ENCODE peak calls at places on chromosomes 13 and 19, in nine cellular contexts. R, B, A, L, O, E, W, Z and C are unnamed samples.

GRCh38 chr13:53151692-53152421 is 123.2 kb downstream of the OLFM4 start:
- DNase-seq in R (peak; percentile 68), B (peak; percentile 34), A (peak; percentile 86), L (no peak), O (no peak), E (no peak), W (no peak), Z (peak; percentile 82), C (peak; percentile 62)

GRCh38 chr13:110957181-110957884 is 42.5 kb upstream of the ANKRD10 start:
- DNase-seq in R (peak; percentile 67), B (peak; percentile 16), A (peak; percentile 71), L (no peak), O (no peak), E (no peak), W (no peak), Z (no peak), C (no peak)

GRCh38 chr13:99693351-99693750 is 192.1 kb downstream of the TM9SF2 start:
- DNase-seq in R (no peak), B (no peak), A (no peak), L (no peak), O (no peak), E (no peak), W (no peak), Z (no peak), C (no peak)

GRCh38 chr13:67106502-67107057 is 123.6 kb downstream of the PCDH9 start:
- DNase-seq in R (no peak), B (no peak), A (no peak), L (no peak), O (no peak), E (no peak), W (peak; percentile 28), Z (no peak), C (no peak)

GRCh38 chr13:86426437-86426836 is 627.2 kb upstream of the SLITRK6 start:
- DNase-seq in R (no peak), B (no peak), A (no peak), L (no peak), O (no peak), E (no peak), W (no peak), Z (no peak), C (no peak)

GRCh38 chr19:12745166-12745897 is 6.3 kb upstream of the BEST2 start:
- DNase-seq in R (peak; percentile 35), B (no peak), A (no peak), L (no peak), O (no peak), E (no peak), W (no peak), Z (no peak), C (no peak)

GRCh38 chr19:35153701-35154534 is 617 bp upstream of the FXYD5 start:
- DNase-seq in R (peak; percentile 42), B (no peak), A (peak; percentile 88), L (peak; percentile 76), O (no peak), E (no peak), W (peak; percentile 68), Z (no peak), C (no peak)

GRCh38 chr13:106187092-106187491 is 348.4 kb downstream of the EFNB2 start:
- DNase-seq in R (no peak), B (no peak), A (no peak), L (no peak), O (no peak), E (no peak), W (no peak), Z (no peak), C (no peak)

GRCh38 chr13:84080748-84081530 is 198.7 kb upstream of the SLITRK1 start:
- DNase-seq in R (no peak), B (no peak), A (no peak), L (no peak), O (no peak), E (no peak), W (no peak), Z (no peak), C (no peak)

GRCh38 chr19:8702350-8702749 is 3.8 kb upstream of the ACTL9 start:
- DNase-seq in R (no peak), B (no peak), A (no peak), L (peak; percentile 42), O (no peak), E (no peak), W (no peak), Z (no peak), C (no peak)

GRCh38 chr19:30873691-30874090 is 475.5 kb downstream of the TSHZ3 start:
- DNase-seq in R (no peak), B (no peak), A (peak; percentile 29), L (no peak), O (no peak), E (no peak), W (no peak), Z (no peak), C (no peak)

GRCh38 chr19:16405797-16406196 is 66.0 kb downstream of the EPS15L1 start:
- DNase-seq in R (no peak), B (no peak), A (no peak), L (no peak), O (no peak), E (no peak), W (no peak), Z (no peak), C (no peak)

GRCh38 chr19:54660967-54661366 is 1.8 kb upstream of the LILRB4 start:
- DNase-seq in R (peak; percentile 9), B (no peak), A (no peak), L (no peak), O (no peak), E (no peak), W (no peak), Z (no peak), C (no peak)

GRCh38 chr19:41570639-41571112 is 5.3 kb upstream of the CEACAM21 start:
- DNase-seq in R (peak; percentile 84), B (peak; percentile 57), A (peak; percentile 94), L (peak; percentile 83), O (peak; percentile 83), E (peak; percentile 66), W (peak; percentile 83), Z (peak; percentile 85), C (peak; percentile 76)

GRCh38 chr13:109336730-109337129 is 449.7 kb downstream of the IRS2 start:
- DNase-seq in R (peak; percentile 94), B (peak; percentile 85), A (no peak), L (no peak), O (no peak), E (no peak), W (no peak), Z (no peak), C (no peak)

GRCh38 chr19:30864460-30865215 is 484.6 kb downstream of the TSHZ3 start:
- DNase-seq in R (no peak), B (no peak), A (peak; percentile 10), L (no peak), O (no peak), E (no peak), W (no peak), Z (no peak), C (no peak)

GRCh38 chr13:49441846-49442245 is 2.0 kb downstream of the CAB39L start:
- DNase-seq in R (no peak), B (peak; percentile 85), A (no peak), L (no peak), O (no peak), E (no peak), W (no peak), Z (no peak), C (no peak)

GRCh38 chr13:58081301-58081820 is 449.8 kb downstream of the PCDH17 start:
- DNase-seq in R (no peak), B (no peak), A (no peak), L (no peak), O (no peak), E (no peak), W (no peak), Z (no peak), C (no peak)

GRCh38 chr19:10567696-10568443 is 909 bp downstream of the CDKN2D start:
- DNase-seq in R (no peak), B (no peak), A (no peak), L (peak; percentile 19), O (no peak), E (no peak), W (no peak), Z (no peak), C (no peak)

GRCh38 chr19:28307963-28308362 is 905.0 kb downstream of the UQCRFS1 start:
- DNase-seq in R (no peak), B (no peak), A (no peak), L (no peak), O (no peak), E (no peak), W (no peak), Z (no peak), C (no peak)
- H3K4me1 ChIP-seq in R (no peaks in the 10 kb centered on the region), B (no peaks in the 10 kb centered on the region), A (no peaks in the 10 kb centered on the region), L (no peaks in the 10 kb centered on the region), O (no peaks in the 10 kb centered on the region), E (no peaks in the 10 kb centered on the region), W (no peaks in the 10 kb centered on the region), Z (no peaks in the 10 kb centered on the region), C (no peaks in the 10 kb centered on the region)

GRCh38 chr13:85379991-85380390 is 419.2 kb downstream of the SLITRK6 start:
- DNase-seq in R (no peak), B (no peak), A (no peak), L (no peak), O (no peak), E (no peak), W (no peak), Z (no peak), C (no peak)

GRCh38 chr13:85381082-85381481 is 418.1 kb downstream of the SLITRK6 start:
- DNase-seq in R (no peak), B (no peak), A (no peak), L (no peak), O (no peak), E (no peak), W (no peak), Z (no peak), C (no peak)

GRCh38 chr13:85383291-85383690 is 415.9 kb downstream of the SLITRK6 start:
- DNase-seq in R (no peak), B (no peak), A (no peak), L (no peak), O (no peak), E (no peak), W (no peak), Z (no peak), C (no peak)

GRCh38 chr13:85377783-85378182 is 421.4 kb downstream of the SLITRK6 start:
- DNase-seq in R (peak; percentile 51), B (no peak), A (no peak), L (no peak), O (no peak), E (no peak), W (no peak), Z (no peak), C (no peak)

GRCh38 chr13:85379433-85379832 is 419.8 kb downstream of the SLITRK6 start:
- DNase-seq in R (no peak), B (no peak), A (no peak), L (no peak), O (no peak), E (no peak), W (no peak), Z (no peak), C (peak; percentile 1)
- H3K4me3 ChIP-seq in R (no peak overlapping the region), B (peak overlapping the region; percentile 41), A (no peak overlapping the region), L (no peak overlapping the region), O (no peak overlapping the region), E (no peak overlapping the region), W (no peak overlapping the region), Z (no peak overlapping the region), C (no peak overlapping the region)

GRCh38 chr19:6088677-6089063 is 21.6 kb downstream of the RFX2 start:
- DNase-seq in R (peak; percentile 39), B (peak; percentile 49), A (no peak), L (no peak), O (no peak), E (no peak), W (no peak), Z (no peak), C (no peak)
- H3K4me1 ChIP-seq in R (peaks cover 18% of the 10 kb centered on the region), B (peaks cover 31% of the 10 kb centered on the region), A (peaks cover 15% of the 10 kb centered on the region), L (peaks cover 20% of the 10 kb centered on the region), O (peaks cover 51% of the 10 kb centered on the region), E (no peaks in the 10 kb centered on the region), W (peaks cover 3% of the 10 kb centered on the region), Z (peaks cover 21% of the 10 kb centered on the region), C (peaks cover 6% of the 10 kb centered on the region)

GRCh38 chr19:44305457-44305856 is 632 bp upstream of the ZNF235 start:
- DNase-seq in R (no peak), B (no peak), A (no peak), L (no peak), O (no peak), E (no peak), W (no peak), Z (no peak), C (no peak)
- H3K4me3 ChIP-seq in R (no peak overlapping the region), B (no peak overlapping the region), A (peak overlapping the region; percentile 98), L (peak overlapping the region; percentile 85), O (no peak overlapping the region), E (peak overlapping the region; percentile 72), W (peak overlapping the region; percentile 76), Z (no peak overlapping the region), C (no peak overlapping the region)